ENCODE peak calls at places on chromosomes 4 and X, in five cellular contexts. One of them, this sample, is unnamed.

GRCh38 chr4:138099385-138099784 is 142.8 kb downstream of the SLC7A11 start:
- DNase-seq in activated CD8-positive, alpha-beta memory T cell treated with anti-CD3 and anti-CD28 coated beads for 4 hours: no peak
- DNase-seq in heart left ventricle: no peak
- DNase-seq in mammary epithelial cell: peak
- DNase-seq in uterus: no peak
- DNase-seq in this sample: no peak

GRCh38 chr4:14168919-14169318 is 541.4 kb upstream of the BOD1L1 start:
- DNase-seq in activated CD8-positive, alpha-beta memory T cell treated with anti-CD3 and anti-CD28 coated beads for 4 hours: no peak
- DNase-seq in heart left ventricle: no peak
- DNase-seq in mammary epithelial cell: peak
- DNase-seq in uterus: no peak
- DNase-seq in this sample: no peak

GRCh38 chrX:22184096-22184495 is 88.6 kb upstream of the CBLL2 start:
- DNase-seq in activated CD8-positive, alpha-beta memory T cell treated with anti-CD3 and anti-CD28 coated beads for 4 hours: no peak
- DNase-seq in heart left ventricle: no peak
- DNase-seq in mammary epithelial cell: no peak
- DNase-seq in uterus: no peak
- DNase-seq in this sample: no peak

GRCh38 chr4:168585168-168586091 is 88.6 kb downstream of the PALLD start:
- DNase-seq in activated CD8-positive, alpha-beta memory T cell treated with anti-CD3 and anti-CD28 coated beads for 4 hours: no peak
- DNase-seq in heart left ventricle: peak
- DNase-seq in mammary epithelial cell: peak
- DNase-seq in uterus: peak
- DNase-seq in this sample: peak

GRCh38 chrX:43581888-43582539 is 74.1 kb upstream of the MAOA start:
- DNase-seq in activated CD8-positive, alpha-beta memory T cell treated with anti-CD3 and anti-CD28 coated beads for 4 hours: no peak
- DNase-seq in heart left ventricle: no peak
- DNase-seq in mammary epithelial cell: peak
- DNase-seq in uterus: no peak
- DNase-seq in this sample: no peak

GRCh38 chr4:144449623-144450022 is 196.3 kb upstream of the HHIP start:
- DNase-seq in activated CD8-positive, alpha-beta memory T cell treated with anti-CD3 and anti-CD28 coated beads for 4 hours: no peak
- DNase-seq in heart left ventricle: no peak
- DNase-seq in mammary epithelial cell: no peak
- DNase-seq in uterus: no peak
- DNase-seq in this sample: peak

GRCh38 chr4:23039813-23040212 is 347.1 kb downstream of the GBA3 start:
- DNase-seq in activated CD8-positive, alpha-beta memory T cell treated with anti-CD3 and anti-CD28 coated beads for 4 hours: no peak
- DNase-seq in heart left ventricle: no peak
- DNase-seq in mammary epithelial cell: no peak
- DNase-seq in uterus: no peak
- DNase-seq in this sample: no peak

GRCh38 chrX:95907081-95907480 is 777.6 kb upstream of the DIAPH2 start:
- DNase-seq in activated CD8-positive, alpha-beta memory T cell treated with anti-CD3 and anti-CD28 coated beads for 4 hours: no peak
- DNase-seq in heart left ventricle: no peak
- DNase-seq in mammary epithelial cell: no peak
- DNase-seq in uterus: no peak
- DNase-seq in this sample: no peak

GRCh38 chr4:140305053-140305452 is 68.4 kb upstream of the SCOC start:
- DNase-seq in activated CD8-positive, alpha-beta memory T cell treated with anti-CD3 and anti-CD28 coated beads for 4 hours: no peak
- DNase-seq in heart left ventricle: no peak
- DNase-seq in mammary epithelial cell: no peak
- DNase-seq in uterus: no peak
- DNase-seq in this sample: no peak

GRCh38 chr4:3365871-3366842 is 73.3 kb downstream of the RGS12 start:
- DNase-seq in activated CD8-positive, alpha-beta memory T cell treated with anti-CD3 and anti-CD28 coated beads for 4 hours: no peak
- DNase-seq in heart left ventricle: no peak
- DNase-seq in mammary epithelial cell: no peak
- DNase-seq in uterus: no peak
- DNase-seq in this sample: peak

GRCh38 chr4:40888916-40889315 is 139.2 kb downstream of the NSUN7 start:
- DNase-seq in activated CD8-positive, alpha-beta memory T cell treated with anti-CD3 and anti-CD28 coated beads for 4 hours: no peak
- DNase-seq in heart left ventricle: no peak
- DNase-seq in mammary epithelial cell: no peak
- DNase-seq in uterus: no peak
- DNase-seq in this sample: no peak

GRCh38 chr4:16125571-16126445 is 42.0 kb upstream of the PROM1 start:
- DNase-seq in activated CD8-positive, alpha-beta memory T cell treated with anti-CD3 and anti-CD28 coated beads for 4 hours: no peak
- DNase-seq in heart left ventricle: no peak
- DNase-seq in mammary epithelial cell: no peak
- DNase-seq in uterus: no peak
- DNase-seq in this sample: no peak

GRCh38 chr4:89129080-89129640 is 17.8 kb downstream of the TIGD2 start:
- DNase-seq in activated CD8-positive, alpha-beta memory T cell treated with anti-CD3 and anti-CD28 coated beads for 4 hours: no peak
- DNase-seq in heart left ventricle: no peak
- DNase-seq in mammary epithelial cell: no peak
- DNase-seq in uterus: no peak
- DNase-seq in this sample: no peak

GRCh38 chr4:157052429-157053040 is 23.4 kb upstream of the GLRB start:
- DNase-seq in activated CD8-positive, alpha-beta memory T cell treated with anti-CD3 and anti-CD28 coated beads for 4 hours: no peak
- DNase-seq in heart left ventricle: no peak
- DNase-seq in mammary epithelial cell: no peak
- DNase-seq in uterus: no peak
- DNase-seq in this sample: no peak

GRCh38 chrX:21933077-21933476 is 7.4 kb upstream of the SMS start:
- DNase-seq in activated CD8-positive, alpha-beta memory T cell treated with anti-CD3 and anti-CD28 coated beads for 4 hours: no peak
- DNase-seq in heart left ventricle: no peak
- DNase-seq in mammary epithelial cell: no peak
- DNase-seq in uterus: no peak
- DNase-seq in this sample: no peak

GRCh38 chr4:126051709-126052424 is 737.1 kb downstream of the FAT4 start:
- DNase-seq in activated CD8-positive, alpha-beta memory T cell treated with anti-CD3 and anti-CD28 coated beads for 4 hours: no peak
- DNase-seq in heart left ventricle: no peak
- DNase-seq in mammary epithelial cell: peak
- DNase-seq in uterus: no peak
- DNase-seq in this sample: no peak

GRCh38 chrX:11458175-11458574 is 165.0 kb downstream of the AMELX start:
- DNase-seq in activated CD8-positive, alpha-beta memory T cell treated with anti-CD3 and anti-CD28 coated beads for 4 hours: no peak
- DNase-seq in heart left ventricle: no peak
- DNase-seq in mammary epithelial cell: no peak
- DNase-seq in uterus: no peak
- DNase-seq in this sample: no peak

GRCh38 chrX:38150993-38151392 is 69.7 kb downstream of the SRPX start:
- DNase-seq in activated CD8-positive, alpha-beta memory T cell treated with anti-CD3 and anti-CD28 coated beads for 4 hours: no peak
- DNase-seq in heart left ventricle: no peak
- DNase-seq in mammary epithelial cell: no peak
- DNase-seq in uterus: no peak
- DNase-seq in this sample: no peak

GRCh38 chr4:14749910-14750309 is 252.4 kb upstream of the CPEB2 start:
- DNase-seq in activated CD8-positive, alpha-beta memory T cell treated with anti-CD3 and anti-CD28 coated beads for 4 hours: no peak
- DNase-seq in heart left ventricle: no peak
- DNase-seq in mammary epithelial cell: peak
- DNase-seq in uterus: no peak
- DNase-seq in this sample: no peak

GRCh38 chr4:118762146-118762545 is 73.8 kb downstream of the SEC24D start:
- DNase-seq in activated CD8-positive, alpha-beta memory T cell treated with anti-CD3 and anti-CD28 coated beads for 4 hours: no peak
- DNase-seq in heart left ventricle: no peak
- DNase-seq in mammary epithelial cell: no peak
- DNase-seq in uterus: no peak
- DNase-seq in this sample: no peak

GRCh38 chr4:172147702-172148101 is 334.5 kb downstream of the GALNTL6 start:
- DNase-seq in activated CD8-positive, alpha-beta memory T cell treated with anti-CD3 and anti-CD28 coated beads for 4 hours: no peak
- DNase-seq in heart left ventricle: no peak
- DNase-seq in mammary epithelial cell: no peak
- DNase-seq in uterus: no peak
- DNase-seq in this sample: no peak

GRCh38 chr4:85733798-85734197 is 258.8 kb downstream of the ARHGAP24 start:
- DNase-seq in activated CD8-positive, alpha-beta memory T cell treated with anti-CD3 and anti-CD28 coated beads for 4 hours: no peak
- DNase-seq in heart left ventricle: no peak
- DNase-seq in mammary epithelial cell: no peak
- DNase-seq in uterus: no peak
- DNase-seq in this sample: no peak

GRCh38 chr4:30385650-30386049 is 334.5 kb upstream of the PCDH7 start:
- DNase-seq in activated CD8-positive, alpha-beta memory T cell treated with anti-CD3 and anti-CD28 coated beads for 4 hours: no peak
- DNase-seq in heart left ventricle: no peak
- DNase-seq in mammary epithelial cell: no peak
- DNase-seq in uterus: no peak
- DNase-seq in this sample: no peak

GRCh38 chr4:73299548-73300280 is 41.1 kb upstream of the ANKRD17 start:
- DNase-seq in activated CD8-positive, alpha-beta memory T cell treated with anti-CD3 and anti-CD28 coated beads for 4 hours: no peak
- DNase-seq in heart left ventricle: peak
- DNase-seq in mammary epithelial cell: no peak
- DNase-seq in uterus: no peak
- DNase-seq in this sample: no peak

GRCh38 chr4:145098675-145099037 is 545 bp downstream of the ABCE1 start:
- DNase-seq in activated CD8-positive, alpha-beta memory T cell treated with anti-CD3 and anti-CD28 coated beads for 4 hours: peak
- DNase-seq in heart left ventricle: no peak
- DNase-seq in mammary epithelial cell: peak
- DNase-seq in uterus: no peak
- DNase-seq in this sample: no peak

GRCh38 chr4:188417181-188417580 is 277.9 kb downstream of the TRIML1 start:
- DNase-seq in activated CD8-positive, alpha-beta memory T cell treated with anti-CD3 and anti-CD28 coated beads for 4 hours: no peak
- DNase-seq in heart left ventricle: no peak
- DNase-seq in mammary epithelial cell: no peak
- DNase-seq in uterus: no peak
- DNase-seq in this sample: no peak

GRCh38 chrX:110418220-110418856 is 59.7 kb downstream of the RTL9 start:
- DNase-seq in activated CD8-positive, alpha-beta memory T cell treated with anti-CD3 and anti-CD28 coated beads for 4 hours: no peak
- DNase-seq in heart left ventricle: no peak
- DNase-seq in mammary epithelial cell: no peak
- DNase-seq in uterus: peak
- DNase-seq in this sample: no peak

GRCh38 chr4:53705151-53705764 is 114.0 kb upstream of the LNX1 start:
- DNase-seq in activated CD8-positive, alpha-beta memory T cell treated with anti-CD3 and anti-CD28 coated beads for 4 hours: no peak
- DNase-seq in heart left ventricle: no peak
- DNase-seq in mammary epithelial cell: no peak
- DNase-seq in uterus: no peak
- DNase-seq in this sample: no peak

GRCh38 chrX:80876877-80877276 is 67.2 kb upstream of the BRWD3 start:
- DNase-seq in activated CD8-positive, alpha-beta memory T cell treated with anti-CD3 and anti-CD28 coated beads for 4 hours: no peak
- DNase-seq in heart left ventricle: no peak
- DNase-seq in mammary epithelial cell: peak
- DNase-seq in uterus: no peak
- DNase-seq in this sample: no peak

GRCh38 chr4:37717575-37717974 is 31.4 kb upstream of the RELL1 start:
- DNase-seq in activated CD8-positive, alpha-beta memory T cell treated with anti-CD3 and anti-CD28 coated beads for 4 hours: no peak
- DNase-seq in heart left ventricle: no peak
- DNase-seq in mammary epithelial cell: peak
- DNase-seq in uterus: no peak
- DNase-seq in this sample: no peak